ENCODE peak calls at places on chromosomes 6 and 20, in seven cellular contexts. A is mammary epithelial cell, M is Right ventricle myocardium superior, R is heart left ventricle, T is C1 segment of cervical spinal cord, J is LoVo, W is glutamatergic neuron. G is an unnamed sample.

GRCh38 chr20:4794846-4795245 is 73.1 kb downstream of the PRND start:
- DNase-seq in T (no peak), A (no peak), W (no peak), M (no peak), J (no peak), R (no peak), G (no peak)

GRCh38 chr6:54846243-54846856 is at the start of gene FAM83B:
- DNase-seq in A (peak; percentile 98), W (peak; percentile 39), M (peak; percentile 42), J (peak; percentile 65), T (no peak), R (no peak), G (peak; percentile 15)

GRCh38 chr20:22740829-22741228 is 156.5 kb upstream of the FOXA2 start:
- DNase-seq in W (no peak), J (no peak), A (no peak), R (no peak), T (no peak), M (no peak), G (no peak)

GRCh38 chr6:170089937-170090335 is 200.9 kb downstream of the DLL1 start:
- DNase-seq in M (no peak), A (no peak), R (peak; percentile 14), W (no peak), T (no peak), J (no peak), G (no peak)

GRCh38 chr6:35484921-35485392 is 11.9 kb downstream of the TEAD3 start:
- DNase-seq in M (peak; percentile 29), A (peak; percentile 73), T (no peak), R (no peak), W (no peak), J (no peak), G (no peak)

GRCh38 chr6:34391711-34392496 is 565 bp downstream of the NUDT3 start:
- DNase-seq in T (no peak), W (peak; percentile 72), J (peak; percentile 47), M (peak; percentile 73), R (peak; percentile 64), A (peak; percentile 66), G (peak; percentile 25)

GRCh38 chr6:139764498-139764986 is 390.1 kb upstream of the CITED2 start:
- DNase-seq in W (no peak), A (peak; percentile 86), R (peak; percentile 40), J (peak; percentile 65), T (no peak), M (no peak), G (peak; percentile 16)

GRCh38 chr20:48668451-48668946 is 159.3 kb downstream of the PREX1 start:
- DNase-seq in R (no peak), W (peak; percentile 55), A (no peak), J (no peak), T (peak; percentile 28), M (no peak), G (no peak)

GRCh38 chr20:60060593-60060992 is 102.4 kb downstream of the CDH26 start:
- DNase-seq in J (no peak), M (no peak), T (no peak), W (no peak), R (no peak), A (peak; percentile 85), G (no peak)

GRCh38 chr6:77123527-77123926 is 339.8 kb downstream of the HTR1B start:
- DNase-seq in J (no peak), A (peak; percentile 10), W (no peak), M (no peak), T (no peak), R (no peak), G (no peak)

GRCh38 chr20:7693761-7694160 is 246.5 kb downstream of the HAO1 start:
- DNase-seq in R (no peak), T (no peak), J (no peak), A (no peak), W (no peak), M (no peak), G (no peak)

GRCh38 chr6:75290558-75290957 is 6.0 kb upstream of the TMEM30A start:
- DNase-seq in R (no peak), M (no peak), T (peak; percentile 28), A (no peak), W (no peak), J (no peak), G (no peak)

GRCh38 chr6:130933712-130934200 is 106.5 kb downstream of the SMLR1 start:
- DNase-seq in J (no peak), T (no peak), R (no peak), W (no peak), M (no peak), A (no peak), G (no peak)

GRCh38 chr6:124131259-124131658 is 327.6 kb downstream of the NKAIN2 start:
- DNase-seq in A (peak; percentile 51), R (no peak), J (peak; percentile 9), T (no peak), W (no peak), M (no peak), G (no peak)

GRCh38 chr6:157265630-157266029 is 57.7 kb downstream of the TMEM242 start:
- DNase-seq in J (no peak), W (no peak), A (no peak), M (no peak), R (no peak), T (no peak), G (no peak)